ENCODE peak calls at places on chromosomes 2 and 18, in five cellular contexts. C is transverse colon; D is HAP-1; E is CD8-positive, alpha-beta T cell; M is colonic mucosa. A is an unnamed sample. For H3K27me3, the result is how much of the 10 kb centered on the place peaks cover.

GRCh38 chr2:119487434-119488244 is 36.6 kb downstream of the SCTR start:
- DNase-seq in M (peak), E (no peak), C (peak), D (no peak), A (peak)

GRCh38 chr2:53353372-53354111 is 414.1 kb upstream of the CHAC2 start:
- DNase-seq in D (peak), C (peak), E (no peak), M (peak), A (no peak)

GRCh38 chr2:68605939-68606338 is 37.4 kb upstream of the PROKR1 start:
- DNase-seq in E (no peak), M (no peak), C (no peak), D (no peak), A (no peak)

GRCh38 chr2:218000137-218000536 is 2.7 kb downstream of the TNS1 start:
- DNase-seq in C (no peak), D (no peak), E (no peak), M (no peak), A (peak)

GRCh38 chr18:42654561-42654960 is 460.9 kb downstream of the RIT2 start:
- DNase-seq in D (no peak), M (no peak), C (no peak), E (no peak), A (no peak)

GRCh38 chr2:172021074-172021931 is 21.6 kb downstream of the METAP1D start:
- DNase-seq in M (no peak), D (no peak), C (no peak), E (no peak), A (no peak)

GRCh38 chr18:70288171-70288850 is 534 bp upstream of the SOCS6 start:
- DNase-seq in D (peak), E (no peak), M (peak), C (peak), A (no peak)

GRCh38 chr2:40128796-40129195 is 323.1 kb downstream of the SLC8A1 start:
- DNase-seq in E (no peak), M (no peak), C (no peak), D (no peak), A (no peak)

GRCh38 chr18:834086-834720 is 22.2 kb upstream of the YES1 start:
- DNase-seq in C (no peak), D (peak), M (no peak), E (no peak), A (no peak)

GRCh38 chr2:164205347-164205746 is 415.9 kb downstream of the GRB14 start:
- DNase-seq in E (no peak), C (no peak), M (no peak), D (no peak), A (no peak)

GRCh38 chr18:46174317-46175039 is 70.3 kb downstream of the HAUS1 start:
- DNase-seq in D (no peak), M (peak), E (peak), C (peak), A (peak)

DNA sequence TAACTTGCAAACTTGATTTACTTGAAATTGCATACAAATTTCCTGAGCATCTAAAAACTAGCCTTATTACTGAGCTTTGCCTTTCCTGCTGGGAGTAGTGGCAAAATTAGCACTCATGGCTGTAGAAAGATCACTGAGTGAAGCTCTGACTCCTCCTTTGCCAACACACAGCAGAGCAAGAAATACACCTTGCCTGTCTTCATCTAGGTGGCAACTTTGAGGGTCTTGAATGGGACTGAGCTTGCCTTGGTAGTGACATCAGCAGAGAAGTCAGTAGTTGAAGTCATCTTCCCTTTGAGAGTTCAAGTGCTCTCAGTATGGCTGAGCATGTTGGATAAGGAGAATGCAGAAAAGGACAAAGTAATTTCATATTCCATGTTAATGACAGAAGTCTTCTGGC is 5.9 kb downstream of the RRM2 start:
- DNase-seq in E (no peak), D (no peak), C (no peak), M (no peak), A (no peak)
- H3K27me3 ChIP-seq in E (under half), D (under half), C (under half), M (under half), A (under half)

GRCh38 chr2:126715576-126716406 is 59.8 kb downstream of the GYPC start:
- DNase-seq in M (no peak), E (no peak), C (no peak), D (no peak), A (no peak)
- H3K27me3 ChIP-seq in M (under half), E (under half), C (under half), D (under half), A (under half)

DNA sequence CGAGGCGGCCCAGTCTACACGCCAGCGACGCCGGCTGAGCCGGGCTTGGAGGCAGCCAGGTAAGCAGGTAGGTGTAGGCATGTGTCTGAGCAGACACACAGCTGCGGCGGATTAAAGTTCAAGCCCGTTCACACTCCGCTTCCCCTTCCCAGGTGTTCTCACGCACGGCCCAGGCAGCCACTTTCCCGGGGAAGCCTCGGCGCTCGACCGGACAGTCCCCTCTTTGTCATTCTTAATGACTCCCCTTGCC is 367 bp downstream of the TGFA start:
- DNase-seq in M (peak), E (no peak), D (no peak), C (peak), A (no peak)
- H3K27me3 ChIP-seq in M (under half), E (under half), D (under half), C (under half), A (under half)

DNA sequence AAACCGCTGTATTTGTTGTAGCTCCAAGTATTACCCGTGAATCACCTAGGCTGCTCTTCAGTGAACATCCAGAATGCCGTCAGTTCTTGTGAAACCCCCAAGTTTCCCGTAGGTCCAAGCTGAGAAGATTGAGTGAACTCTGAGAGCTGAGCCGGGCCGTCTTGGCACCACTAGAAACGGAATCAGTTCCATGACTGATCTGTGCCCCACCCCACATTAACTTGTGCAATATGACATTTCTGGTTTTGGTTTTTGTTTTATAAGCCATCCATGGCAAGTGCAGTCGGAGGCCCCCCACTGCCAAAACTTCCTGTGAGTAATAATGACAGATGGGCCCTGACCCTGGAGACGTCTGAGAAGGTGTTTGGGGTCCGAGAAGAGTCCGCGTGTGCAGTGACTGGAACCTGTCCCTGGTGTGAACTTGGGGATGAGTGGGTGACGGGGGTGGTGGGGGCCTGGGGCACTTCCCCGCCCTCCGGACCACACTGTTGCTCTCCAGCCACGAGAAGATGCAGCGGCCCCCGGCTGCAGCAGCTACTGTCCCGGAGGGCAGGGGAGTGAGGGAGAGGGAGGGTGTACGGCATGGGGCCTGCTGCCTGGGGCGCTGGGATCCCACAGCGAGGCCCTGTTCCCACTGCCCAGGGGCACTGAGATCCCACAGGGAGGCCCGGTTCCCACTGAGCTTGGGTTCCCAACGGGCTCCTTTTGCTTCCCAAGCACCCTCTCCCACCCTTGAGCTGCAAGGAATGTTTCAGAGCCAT is 26.5 kb downstream of the NFATC1 start:
- DNase-seq in E (no peak), D (no peak), M (no peak), C (no peak), A (no peak)
- H3K27me3 ChIP-seq in E (under half), D (under half), M (under half), C (under half), A (under half)

GRCh38 chr18:22044474-22045220 is 124.7 kb upstream of the GATA6 start:
- DNase-seq in D (no peak), M (peak), C (peak), E (no peak), A (no peak)
- H3K27me3 ChIP-seq in D (under half), M (under half), C (under half), E (under half), A (under half)

DNA sequence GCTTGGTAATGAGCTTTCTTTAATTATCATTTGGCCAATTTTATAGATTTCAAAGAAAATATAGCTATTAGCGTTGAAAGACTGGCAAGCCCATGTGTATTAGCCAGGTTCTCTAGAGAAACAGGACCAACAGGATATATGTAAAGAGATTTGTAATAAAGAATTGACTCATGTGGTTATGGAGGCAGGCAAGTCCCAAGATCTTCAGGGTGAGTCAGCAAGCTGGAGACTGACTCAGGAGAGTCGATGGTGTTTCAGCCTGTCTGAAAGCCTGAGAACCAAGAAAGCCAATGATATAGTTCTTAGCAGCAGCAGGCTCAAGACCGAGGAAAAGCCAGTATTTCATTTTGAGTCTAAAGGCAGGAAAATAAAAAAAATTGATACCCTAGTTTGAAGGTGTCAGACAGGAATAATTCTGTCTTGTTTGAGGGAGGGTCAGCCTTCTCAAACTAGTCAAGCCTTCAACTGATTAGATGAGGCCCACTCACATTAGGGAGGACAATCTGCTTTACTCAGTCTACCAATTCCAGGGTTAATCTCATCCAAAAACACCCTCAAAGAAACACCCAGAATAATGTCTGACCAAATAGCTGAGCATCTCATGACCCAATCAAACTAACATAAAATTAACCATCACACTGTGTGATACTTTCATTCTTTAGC is 78.3 kb upstream of the CRIM1 start:
- DNase-seq in D (no peak), C (no peak), M (no peak), E (no peak), A (peak)
- H3K27me3 ChIP-seq in D (under half), C (under half), M (under half), E (under half), A (under half)

GRCh38 chr18:77133920-77134496 is 1.4 kb upstream of the MBP start:
- DNase-seq in C (peak), D (no peak), E (no peak), M (peak), A (no peak)
- H3K27me3 ChIP-seq in C (under half), D (under half), E (under half), M (under half), A (half or more)

GRCh38 chr2:2411008-2411407 is 79.9 kb upstream of the MYT1L start:
- DNase-seq in M (no peak), E (no peak), C (no peak), D (no peak), A (no peak)
- H3K27me3 ChIP-seq in M (under half), E (under half), C (under half), D (under half), A (under half)

GRCh38 chr2:216556202-216556601 is 57.6 kb downstream of the RPL37A start:
- DNase-seq in E (no peak), D (no peak), C (no peak), M (no peak), A (no peak)
- H3K27me3 ChIP-seq in E (under half), D (under half), C (under half), M (under half), A (under half)

GRCh38 chr2:23693606-23693951 is 233.3 kb downstream of the ATAD2B start:
- DNase-seq in E (no peak), D (no peak), M (no peak), C (no peak), A (no peak)

GRCh38 chr2:23694058-23695045 is 232.6 kb downstream of the ATAD2B start:
- DNase-seq in D (no peak), C (no peak), M (no peak), E (no peak), A (no peak)

GRCh38 chr2:23691576-23691975 is 235.3 kb downstream of the ATAD2B start:
- DNase-seq in D (no peak), M (no peak), E (no peak), C (no peak), A (no peak)

GRCh38 chr2:23692263-23692662 is 234.7 kb downstream of the ATAD2B start:
- DNase-seq in C (no peak), M (no peak), E (no peak), D (no peak), A (no peak)

DNA sequence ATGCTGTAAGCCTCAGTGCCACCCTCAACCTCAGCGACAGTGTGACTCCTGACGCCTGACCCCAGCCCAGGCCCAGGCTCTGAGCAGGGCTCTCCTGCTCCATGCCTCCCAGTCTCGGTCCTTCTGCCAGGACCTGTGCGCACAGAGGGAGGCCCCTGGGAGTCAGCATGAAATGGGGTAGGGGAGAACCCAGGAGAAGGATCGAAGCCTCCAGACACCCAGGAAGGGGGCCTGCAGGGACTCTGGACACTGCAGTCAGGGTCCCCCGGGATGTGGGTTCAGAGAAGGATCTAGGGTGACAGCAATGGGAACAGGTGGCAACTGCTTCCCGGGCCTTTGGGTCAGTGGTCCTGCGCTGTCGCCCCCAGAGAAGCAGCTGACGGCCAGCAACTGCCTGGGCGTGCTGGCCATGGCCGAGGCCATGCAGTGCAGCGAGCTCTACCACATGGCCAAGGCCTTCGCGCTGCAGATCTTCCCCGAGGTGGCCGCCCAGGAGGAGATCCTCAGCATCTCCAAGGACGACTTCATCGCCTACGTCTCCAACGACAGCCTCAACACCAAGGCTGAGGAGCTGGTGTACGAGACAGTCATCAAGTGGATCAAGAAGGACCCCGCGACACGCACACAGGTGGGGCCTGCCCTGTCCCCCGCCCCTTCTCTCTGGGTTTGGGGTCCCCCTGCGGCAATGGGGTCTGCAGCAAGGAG is 233.9 kb downstream of the ATAD2B start:
- DNase-seq in D (no peak), E (no peak), M (no peak), C (no peak), A (no peak)
- H3K27me3 ChIP-seq in D (under half), E (under half), M (under half), C (under half), A (under half)

A was measured in cardiac muscle cell.